ENCODE peak calls at places on chromosomes 11 and 22, in nine cellular contexts. L is dermis blood vessel endothelial cell; O is effector CD4-positive, alpha-beta T cell; Q is MCF 10A; S is amniotic stem cell; B is lower leg skin; C is dorsolateral prefrontal cortex; V is H9; H is activated naive CD8-positive, alpha-beta T cell treated with anti-CD3 and anti-CD28 coated beads, Interleukin-2, amount 10 ng/mL, durations not matched to agents 7 days and 5 days. U is an unnamed sample.

GRCh38 chr11:76787911-76788596 is 4.9 kb downstream of the TSKU start:
- DNase-seq in L (no peak), O (no peak), Q (peak), S (no peak), B (peak), C (no peak), V (no peak), H (no peak), U (peak)

GRCh38 chr11:9529333-9529648 is 44.2 kb upstream of the WEE1 start:
- DNase-seq in L (no peak), O (no peak), Q (no peak), S (no peak), B (no peak), C (no peak), V (no peak), H (no peak), U (no peak)

GRCh38 chr22:29555065-29555644 is 1.6 kb upstream of the THOC5 start:
- DNase-seq in L (no peak), O (no peak), Q (no peak), S (no peak), B (no peak), C (no peak), V (no peak), H (no peak), U (no peak)

GRCh38 chr11:2675540-2675939 is 24.3 kb downstream of the KCNQ1OT1 start:
- DNase-seq in L (no peak), O (no peak), Q (no peak), S (no peak), B (peak), C (peak), V (peak), H (peak), U (peak)

GRCh38 chr22:32515074-32515473 is 40.5 kb downstream of the FBXO7 start:
- DNase-seq in L (no peak), O (no peak), Q (no peak), S (no peak), B (no peak), C (no peak), V (no peak), H (no peak), U (no peak)

GRCh38 chr11:17519486-17519885 is 24.7 kb downstream of the USH1C start:
- DNase-seq in L (no peak), O (no peak), Q (no peak), S (no peak), B (no peak), C (no peak), V (no peak), H (no peak), U (no peak)

GRCh38 chr11:47087801-47088200 is 88.9 kb downstream of the ARFGAP2 start:
- DNase-seq in L (no peak), O (no peak), Q (no peak), S (no peak), B (no peak), C (no peak), V (no peak), H (no peak), U (no peak)

GRCh38 chr11:102306048-102306575 is 11.2 kb upstream of the BIRC3 start:
- DNase-seq in L (no peak), O (no peak), Q (peak), S (no peak), B (peak), C (no peak), V (no peak), H (no peak), U (peak)

GRCh38 chr11:69828971-69829344 is 9.7 kb upstream of the FGF3 start:
- DNase-seq in L (no peak), O (no peak), Q (no peak), S (no peak), B (no peak), C (no peak), V (no peak), H (no peak), U (no peak)

GRCh38 chr22:20524004-20524481 is 16.6 kb downstream of the MED15 start:
- DNase-seq in L (peak), O (no peak), Q (no peak), S (no peak), B (no peak), C (no peak), V (no peak), H (no peak), U (peak)

GRCh38 chr11:1879342-1879940 is 12.3 kb downstream of the PRR33 start:
- DNase-seq in L (no peak), O (no peak), Q (no peak), S (no peak), B (peak), C (no peak), V (no peak), H (peak), U (no peak)

GRCh38 chr22:49826603-49827306 is 918 bp downstream of the BRD1 start:
- DNase-seq in L (peak), O (peak), Q (peak), S (no peak), B (peak), C (no peak), V (no peak), H (peak), U (peak)

GRCh38 chr11:128302425-128303186 is 284.8 kb downstream of the ETS1 start:
- DNase-seq in L (no peak), O (peak), Q (no peak), S (no peak), B (no peak), C (no peak), V (no peak), H (no peak), U (no peak)

GRCh38 chr11:120142072-120142423 is 4.1 kb upstream of the TRIM29 start:
- DNase-seq in L (no peak), O (no peak), Q (no peak), S (no peak), B (no peak), C (no peak), V (peak), H (no peak), U (no peak)

GRCh38 chr11:1565904-1566247 is 6.2 kb downstream of the DUSP8 start:
- DNase-seq in L (no peak), O (no peak), Q (no peak), S (no peak), B (no peak), C (no peak), V (no peak), H (no peak), U (no peak)

GRCh38 chr11:4606231-4607015 is 1.6 kb downstream of the TRIM68 start:
- DNase-seq in L (peak), O (no peak), Q (peak), S (no peak), B (no peak), C (no peak), V (no peak), H (no peak), U (peak)

GRCh38 chr11:79055866-79056632 is 384.8 kb downstream of the TENM4 start:
- DNase-seq in L (no peak), O (no peak), Q (no peak), S (no peak), B (no peak), C (no peak), V (no peak), H (no peak), U (peak)

GRCh38 chr11:65172600-65172999 is 2.6 kb downstream of the SPDYC start:
- DNase-seq in L (no peak), O (no peak), Q (no peak), S (no peak), B (peak), C (no peak), V (no peak), H (no peak), U (no peak)

GRCh38 chr11:35911616-35912165 is 32.2 kb upstream of the LDLRAD3 start:
- DNase-seq in L (peak), O (no peak), Q (no peak), S (no peak), B (no peak), C (no peak), V (no peak), H (no peak), U (no peak)

GRCh38 chr22:38735126-38735464 is 20.7 kb downstream of the SUN2 start:
- DNase-seq in L (no peak), O (no peak), Q (no peak), S (no peak), B (no peak), C (no peak), V (no peak), H (no peak), U (no peak)

GRCh38 chr11:125314264-125315087 is 149.9 kb downstream of the PKNOX2 start:
- DNase-seq in L (no peak), O (no peak), Q (no peak), S (no peak), B (peak), C (no peak), V (no peak), H (no peak), U (no peak)

GRCh38 chr11:26761382-26761781 is 39.5 kb upstream of the SLC5A12 start:
- DNase-seq in L (no peak), O (no peak), Q (no peak), S (no peak), B (no peak), C (no peak), V (no peak), H (no peak), U (no peak)

GRCh38 chr11:65976216-65977176 is 15.0 kb downstream of the SART1 start:
- DNase-seq in L (no peak), O (no peak), Q (no peak), S (no peak), B (no peak), C (no peak), V (no peak), H (no peak), U (no peak)

GRCh38 chr11:111512296-111513239 is at the start of gene BTG4:
- DNase-seq in L (no peak), O (no peak), Q (no peak), S (no peak), B (no peak), C (no peak), V (peak), H (peak), U (peak)

GRCh38 chr22:30286813-30287625 is 2.3 kb downstream of the CASTOR1 start:
- DNase-seq in L (peak), O (peak), Q (peak), S (no peak), B (peak), C (no peak), V (peak), H (peak), U (peak)